ENCODE peak calls at places on chromosomes 2 and 18, in four cellular contexts. G is K562, J is erythroblast, B is A549. W is an unnamed sample.
A peak's percentile ranks its signal among the peaks of the same experiment; 100 is the strongest.

GRCh38 chr2:241011296-241011600 is 12.8 kb downstream of the SNED1 start:
- DNase-seq in B (no peak), G (no peak), J (no peak), W (no peak)

GRCh38 chr2:95057535-95058453 is 32.3 kb downstream of the MAL start:
- DNase-seq in G (no peak), J (no peak), B (no peak), W (no peak)

GRCh38 chr2:8424997-8425900 is 256.6 kb upstream of the ID2 start:
- DNase-seq in G (no peak), B (no peak), J (no peak), W (no peak)

GRCh38 chr2:133413863-133414262 is 154.4 kb downstream of the NCKAP5 start:
- DNase-seq in J (no peak), G (no peak), B (no peak), W (no peak)

GRCh38 chr2:38462121-38462634 is 85.1 kb upstream of the ATL2 start:
- DNase-seq in B (peak; percentile 63), J (no peak), G (peak; percentile 70), W (peak; percentile 80)

GRCh38 chr2:173286153-173286809 is 68.4 kb upstream of the CDCA7 start:
- DNase-seq in J (no peak), G (peak; percentile 30), B (peak; percentile 23), W (no peak)

GRCh38 chr2:57936216-57936615 is 110.4 kb upstream of the VRK2 start:
- DNase-seq in B (no peak), J (no peak), G (no peak), W (no peak)

GRCh38 chr2:61988462-61989366 is 83.2 kb downstream of the COMMD1 start:
- DNase-seq in J (no peak), G (peak; percentile 33), B (peak; percentile 17), W (no peak)

GRCh38 chr2:179265082-179265575 is 497 bp upstream of the SESTD1 start:
- DNase-seq in G (no peak), B (no peak), J (no peak), W (no peak)

GRCh38 chr18:48207733-48208132 is 201.4 kb downstream of the ZBTB7C start:
- DNase-seq in J (no peak), B (no peak), G (no peak), W (no peak)

GRCh38 chr2:211347328-211347727 is 790.9 kb downstream of the CPS1 start:
- DNase-seq in J (peak; percentile 37), G (no peak), B (peak; percentile 18), W (no peak)

GRCh38 chr2:8054070-8054469 is 627.8 kb upstream of the ID2 start:
- DNase-seq in J (no peak), B (no peak), G (no peak), W (no peak)

GRCh38 chr2:43175187-43175490 is 51.3 kb downstream of the ZFP36L2 start:
- DNase-seq in J (peak; percentile 50), B (no peak), G (no peak), W (no peak)

GRCh38 chr2:230266654-230267053 is 41.1 kb downstream of the SP140 start:
- DNase-seq in B (no peak), G (no peak), J (no peak), W (no peak)

GRCh38 chr2:233862261-233862768 is 5.9 kb downstream of the MSL3B start:
- DNase-seq in J (no peak), B (no peak), G (no peak), W (no peak)

GRCh38 chr2:233866479-233866878 is 1.7 kb downstream of the MSL3B start:
- DNase-seq in B (no peak), G (no peak), J (no peak), W (no peak)

GRCh38 chr2:233865838-233866237 is 2.3 kb downstream of the MSL3B start:
- DNase-seq in B (no peak), G (no peak), J (peak; percentile 13), W (no peak)

GRCh38 chr2:233871432-233871831 is 3.2 kb upstream of the MSL3B start:
- DNase-seq in J (no peak), G (no peak), B (no peak), W (no peak)

DNA sequence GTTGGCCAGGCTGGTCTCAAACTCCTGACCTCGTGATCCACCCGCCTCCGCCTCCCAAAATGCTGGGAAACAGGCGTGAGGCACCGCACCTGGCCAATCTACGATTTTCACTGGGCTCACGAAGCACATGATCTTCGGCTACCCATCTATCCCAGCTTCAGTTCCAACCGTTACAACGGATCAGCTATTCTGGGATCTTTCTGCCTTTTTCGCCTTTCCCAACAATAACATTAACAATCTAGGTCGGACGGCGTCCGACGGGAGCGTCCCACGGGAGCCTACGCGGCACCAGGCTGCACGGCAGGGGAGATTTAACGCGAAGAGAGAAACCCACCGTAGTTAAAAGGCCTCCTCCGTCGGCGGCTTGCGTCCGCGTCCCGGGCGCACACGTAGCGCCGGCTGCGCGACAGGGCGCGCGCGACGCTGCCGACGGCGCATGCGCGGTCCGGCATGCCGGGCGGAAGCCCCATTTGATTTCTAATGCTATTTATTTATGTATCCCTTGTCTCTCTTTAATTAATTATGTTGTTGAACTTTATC is at the start of gene MSL3B:
- DNase-seq in B (peak; percentile 82), J (peak; percentile 79), G (peak; percentile 76), W (no peak)
- TF ChIP-seq POLR2A in B (peak; percentile 72), J (peak; percentile 46), G (peak; percentile 77), W (no peak)

GRCh38 chr2:190318931-190319556 is 582 bp downstream of the HIBCH start:
- DNase-seq in B (no peak), G (peak; percentile 16), J (peak; percentile 33), W (no peak)

GRCh38 chr2:190318514-190318913 is 1.1 kb downstream of the HIBCH start:
- DNase-seq in J (no peak), G (no peak), B (no peak), W (no peak)

GRCh38 chr2:190315273-190315672 is 4.4 kb downstream of the HIBCH start:
- DNase-seq in J (no peak), B (no peak), G (no peak), W (no peak)

GRCh38 chr2:190320696-190321095 is 1.1 kb upstream of the HIBCH start:
- DNase-seq in B (no peak), G (peak; percentile 50), J (no peak), W (no peak)

GRCh38 chr2:190319557-190320498 is at the start of gene HIBCH:
- DNase-seq in J (peak; percentile 89), G (peak; percentile 98), B (peak; percentile 99), W (peak; percentile 82)
- TF ChIP-seq POLR2A in J (peak; percentile 73), G (peak; percentile 71), B (peak; percentile 76), W (peak; percentile 80)

GRCh38 chr2:196171946-196172345 is 568 bp upstream of the STK17B start:
- DNase-seq in G (no peak), J (no peak), B (no peak), W (no peak)

GRCh38 chr2:196172976-196173375 is 1.6 kb upstream of the STK17B start:
- DNase-seq in G (no peak), B (no peak), J (no peak), W (no peak)

GRCh38 chr2:196170202-196170680 is 1.1 kb downstream of the STK17B start:
- DNase-seq in J (peak; percentile 88), G (peak; percentile 73), B (peak; percentile 51), W (no peak)

GRCh38 chr2:196170681-196171247 is 614 bp downstream of the STK17B start:
- DNase-seq in G (peak; percentile 35), B (peak; percentile 31), J (peak; percentile 49), W (no peak)

DNA sequence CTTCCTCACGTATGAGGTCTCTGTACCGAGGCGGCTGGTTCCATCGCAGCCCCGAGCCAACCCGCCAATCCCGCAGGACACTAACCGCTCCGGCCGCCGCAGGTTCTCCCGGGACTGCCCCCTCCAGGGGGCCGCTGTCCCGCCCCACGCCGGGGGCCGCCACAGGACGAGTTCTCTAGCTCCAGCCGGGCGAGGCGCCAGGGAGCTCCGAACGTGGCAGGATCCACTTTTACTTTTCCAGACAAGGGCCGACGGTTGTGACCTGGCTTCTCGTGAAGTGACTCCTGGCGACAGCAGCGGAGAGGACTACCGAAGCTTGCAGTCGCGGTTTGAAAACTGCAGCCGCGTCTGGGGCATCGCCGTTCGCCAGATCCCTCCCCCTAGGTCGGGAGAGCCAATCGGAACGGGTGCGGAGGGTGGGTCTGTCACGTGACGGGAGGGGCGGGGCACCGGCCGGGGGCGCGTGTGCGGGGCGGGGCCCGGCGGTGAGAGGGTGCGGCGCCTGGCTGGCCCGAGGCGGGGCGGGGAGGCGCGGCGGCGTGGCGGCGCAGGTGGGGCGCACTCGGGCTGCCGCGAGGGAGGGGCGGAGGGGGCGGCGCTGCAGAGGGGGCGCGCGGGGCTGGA is at the start of gene STK17B:
- DNase-seq in G (peak; percentile 93), B (peak; percentile 93), J (peak; percentile 94), W (peak; percentile 90)
- TF ChIP-seq POLR2A in G (peak; percentile 93), B (peak; percentile 94), J (peak; percentile 96), W (peak; percentile 98)

DNA sequence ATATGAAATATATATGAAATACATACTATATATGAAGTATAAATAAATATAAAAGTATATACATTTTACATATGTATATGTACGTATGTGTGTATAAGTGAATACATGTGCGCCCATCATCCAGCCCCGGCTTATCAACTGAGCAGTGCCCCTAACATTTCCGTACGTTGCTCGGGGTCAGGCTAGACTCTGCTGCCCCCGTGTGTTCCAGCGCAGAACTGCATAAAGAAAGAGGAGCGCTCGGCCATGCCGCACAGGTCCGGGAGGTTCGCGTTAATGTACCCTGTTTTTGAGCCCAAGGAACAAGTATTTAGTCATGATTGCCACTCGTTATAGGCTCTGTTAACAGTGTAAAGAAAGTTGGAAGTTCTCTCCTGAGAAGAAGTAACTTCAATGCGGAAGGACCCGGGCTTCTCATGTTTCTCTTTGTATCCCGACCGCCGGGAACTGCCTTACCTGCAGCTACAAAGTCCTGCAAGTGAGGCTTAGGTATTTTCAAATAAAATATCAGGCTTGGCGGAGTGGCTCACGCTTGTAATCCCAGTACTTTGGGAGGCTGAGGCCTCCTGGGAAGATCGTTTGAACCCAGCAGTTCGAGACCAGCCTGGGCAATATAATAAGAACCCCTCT is 55.7 kb downstream of the CD8B2 start:
- DNase-seq in G (peak; percentile 76), J (peak; percentile 51), B (peak; percentile 59), W (peak; percentile 60)
- TF ChIP-seq POLR2A in G (no peak), J (no peak), B (no peak), W (no peak)

GRCh38 chr2:40165503-40165867 is 286.4 kb downstream of the SLC8A1 start:
- DNase-seq in G (no peak), J (no peak), B (no peak), W (no peak)
- TF ChIP-seq POLR2A in G (no peak), J (no peak), B (no peak), W (no peak)

GRCh38 chr2:231935207-231935524 is 9.0 kb upstream of the NPPC start:
- DNase-seq in B (no peak), J (peak; percentile 39), G (no peak), W (no peak)
- TF ChIP-seq POLR2A in B (no peak), J (no peak), G (no peak), W (no peak)

GRCh38 chr18:11137400-11137799 is 12.0 kb downstream of the PIEZO2 start:
- DNase-seq in J (no peak), G (no peak), B (no peak), W (no peak)
- TF ChIP-seq POLR2A in J (no peak), G (no peak), B (no peak), W (no peak)

GRCh38 chr18:70371908-70372307 is 83.1 kb downstream of the SOCS6 start:
- DNase-seq in J (no peak), G (no peak), B (peak; percentile 58), W (no peak)
- TF ChIP-seq POLR2A in J (no peak), G (no peak), B (no peak), W (no peak)

GRCh38 chr2:190965580-190966222 is 48.3 kb downstream of the STAT1 start:
- DNase-seq in J (no peak), B (no peak), G (no peak), W (no peak)
- TF ChIP-seq POLR2A in J (no peak), B (no peak), G (no peak), W (no peak)

W was measured in H54.